ENCODE peak calls at places on chromosomes 12 and 14, in eight cellular contexts. L, S, X, Z, A, Q, K and Y are unnamed samples.

GRCh38 chr12:52193991-52194390 is 2.2 kb upstream of the KRT80 start:
- DNase-seq in X (no peak), L (peak), A (no peak), Z (no peak), S (no peak), Q (no peak), K (peak), Y (no peak)

GRCh38 chr14:55212611-55213010 is 21.2 kb upstream of the DLGAP5 start:
- DNase-seq in Z (no peak), L (no peak), Q (no peak), A (no peak), S (no peak), K (no peak), X (peak), Y (no peak)

GRCh38 chr12:88185988-88186387 is 43.9 kb downstream of the TMTC3 start:
- DNase-seq in A (no peak), L (peak), X (no peak), Z (no peak), K (no peak), S (no peak), Q (peak), Y (peak)

GRCh38 chr14:69153848-69154208 is 909 bp upstream of the DCAF5 start:
- DNase-seq in Q (no peak), K (peak), A (no peak), L (peak), X (no peak), Z (peak), S (no peak), Y (no peak)

GRCh38 chr14:69090187-69090789 is 62.6 kb downstream of the DCAF5 start:
- DNase-seq in K (peak), A (no peak), X (peak), L (peak), S (no peak), Z (peak), Q (peak), Y (no peak)

GRCh38 chr14:68342216-68342615 is 450.7 kb downstream of the ZFP36L1 start:
- DNase-seq in K (no peak), Z (no peak), X (no peak), Q (no peak), S (no peak), L (no peak), A (no peak), Y (no peak)

GRCh38 chr12:92431146-92431545 is 271.6 kb upstream of the PLEKHG7 start:
- DNase-seq in Q (no peak), L (no peak), A (no peak), S (no peak), X (no peak), Z (no peak), K (peak), Y (no peak)

GRCh38 chr12:120118710-120119097 is 2.2 kb upstream of the RAB35 start:
- DNase-seq in K (no peak), Q (no peak), Z (no peak), S (no peak), A (no peak), X (no peak), L (peak), Y (peak)

GRCh38 chr14:94547151-94547680 is 14.0 kb upstream of the SERPINA4 start:
- DNase-seq in L (no peak), X (no peak), Q (no peak), A (no peak), K (no peak), Z (no peak), S (no peak), Y (no peak)

GRCh38 chr14:29536886-29537511 is 390.6 kb downstream of the PRKD1 start:
- DNase-seq in S (peak), Q (peak), L (peak), K (peak), Z (no peak), A (no peak), X (no peak), Y (no peak)

GRCh38 chr12:13211859-13212664 is 15.5 kb downstream of the EMP1 start:
- DNase-seq in L (peak), Z (peak), A (peak), K (peak), X (peak), S (peak), Q (peak), Y (peak)

GRCh38 chr14:102088012-102088792 is 1.4 kb upstream of the HSP90AA1 start:
- DNase-seq in L (no peak), Q (no peak), Z (peak), A (peak), K (peak), X (no peak), S (peak), Y (no peak)

GRCh38 chr12:91163116-91163515 is 19.5 kb downstream of the DCN start:
- DNase-seq in S (no peak), L (no peak), Z (no peak), K (no peak), Q (no peak), A (no peak), X (no peak), Y (no peak)